ENCODE peak calls at places on chromosomes 12 and 14, in five cellular contexts. P is coronary artery, B is right lobe of liver, C is heart right ventricle, T is fibroblast of lung. F is an unnamed sample.

GRCh38 chr12:104598342-104599271 is 141.9 kb downstream of the CHST11 start:
- DNase-seq in C (no peak), B (no peak), T (no peak), P (no peak), F (no peak)

GRCh38 chr12:56261503-56262230 is 3.5 kb upstream of the ANKRD52 start:
- DNase-seq in P (no peak), T (peak; percentile 53), B (no peak), C (no peak), F (peak; percentile 66)

GRCh38 chr14:75562048-75562447 is 16.4 kb upstream of the FLVCR2 start:
- DNase-seq in B (no peak), C (no peak), T (no peak), P (no peak), F (no peak)

GRCh38 chr12:6461401-6462233 is 8.9 kb downstream of the VAMP1 start:
- DNase-seq in T (no peak), C (no peak), B (no peak), P (no peak), F (peak; percentile 65)

GRCh38 chr14:61526405-61527312 is 168.7 kb upstream of the HIF1A start:
- DNase-seq in B (peak; percentile 81), C (peak; percentile 54), P (no peak), T (no peak), F (peak; percentile 78)

GRCh38 chr12:95473440-95473946 is 459 bp upstream of the METAP2 start:
- DNase-seq in B (peak; percentile 61), P (no peak), T (peak; percentile 61), C (no peak), F (peak; percentile 14)

GRCh38 chr12:95146767-95147166 is 70.5 kb downstream of the FGD6 start:
- DNase-seq in C (no peak), P (no peak), T (no peak), B (no peak), F (no peak)

GRCh38 chr14:59208224-59208814 is 19.9 kb downstream of the DAAM1 start:
- DNase-seq in T (peak; percentile 28), P (no peak), C (no peak), B (no peak), F (no peak)

GRCh38 chr14:71651228-71651627 is 281.0 kb upstream of the RGS6 start:
- DNase-seq in P (no peak), C (no peak), B (no peak), T (peak; percentile 94), F (no peak)

GRCh38 chr12:120413901-120414695 is 23.8 kb upstream of the COX6A1 start:
- DNase-seq in P (no peak), B (no peak), T (no peak), C (peak; percentile 13), F (no peak)

DNA sequence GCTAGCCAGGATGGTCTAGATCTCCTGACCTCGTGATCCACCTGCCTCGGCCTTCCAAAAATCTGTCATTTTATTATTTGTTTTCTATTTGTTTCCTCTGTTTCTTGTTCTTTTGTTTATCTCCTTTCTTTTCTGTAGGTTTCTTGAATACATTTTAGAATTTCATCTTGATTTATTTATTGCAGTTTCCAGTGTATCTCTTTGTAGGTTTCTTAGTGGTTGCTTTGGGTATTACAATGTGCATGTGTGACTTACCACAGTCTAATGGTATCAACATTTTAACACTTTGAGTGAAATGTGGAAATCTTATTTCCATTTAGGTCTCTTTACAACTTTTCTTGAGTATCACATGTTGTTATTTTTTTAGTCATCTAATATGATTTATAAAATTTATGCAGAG is 29.9 kb upstream of the MUCL1 start:
- DNase-seq in P (no peak), C (no peak), T (no peak), B (no peak), F (no peak)
- TF ChIP-seq CTCF in P (no peak), C (no peak), T (no peak), B (peak; percentile 15), F (no peak)

GRCh38 chr12:68246350-68246749 is 7.1 kb downstream of the IL22 start:
- DNase-seq in T (no peak), B (no peak), C (no peak), P (no peak), F (no peak)

GRCh38 chr12:68242777-68243176 is 10.6 kb downstream of the IL22 start:
- DNase-seq in B (no peak), T (no peak), P (no peak), C (no peak), F (no peak)

GRCh38 chr12:68247785-68248184 is 5.6 kb downstream of the IL22 start:
- DNase-seq in C (no peak), T (no peak), B (no peak), P (no peak), F (no peak)

GRCh38 chr12:68240975-68241374 is 12.4 kb downstream of the IL22 start:
- DNase-seq in P (no peak), C (no peak), T (peak; percentile 51), B (no peak), F (no peak)

DNA sequence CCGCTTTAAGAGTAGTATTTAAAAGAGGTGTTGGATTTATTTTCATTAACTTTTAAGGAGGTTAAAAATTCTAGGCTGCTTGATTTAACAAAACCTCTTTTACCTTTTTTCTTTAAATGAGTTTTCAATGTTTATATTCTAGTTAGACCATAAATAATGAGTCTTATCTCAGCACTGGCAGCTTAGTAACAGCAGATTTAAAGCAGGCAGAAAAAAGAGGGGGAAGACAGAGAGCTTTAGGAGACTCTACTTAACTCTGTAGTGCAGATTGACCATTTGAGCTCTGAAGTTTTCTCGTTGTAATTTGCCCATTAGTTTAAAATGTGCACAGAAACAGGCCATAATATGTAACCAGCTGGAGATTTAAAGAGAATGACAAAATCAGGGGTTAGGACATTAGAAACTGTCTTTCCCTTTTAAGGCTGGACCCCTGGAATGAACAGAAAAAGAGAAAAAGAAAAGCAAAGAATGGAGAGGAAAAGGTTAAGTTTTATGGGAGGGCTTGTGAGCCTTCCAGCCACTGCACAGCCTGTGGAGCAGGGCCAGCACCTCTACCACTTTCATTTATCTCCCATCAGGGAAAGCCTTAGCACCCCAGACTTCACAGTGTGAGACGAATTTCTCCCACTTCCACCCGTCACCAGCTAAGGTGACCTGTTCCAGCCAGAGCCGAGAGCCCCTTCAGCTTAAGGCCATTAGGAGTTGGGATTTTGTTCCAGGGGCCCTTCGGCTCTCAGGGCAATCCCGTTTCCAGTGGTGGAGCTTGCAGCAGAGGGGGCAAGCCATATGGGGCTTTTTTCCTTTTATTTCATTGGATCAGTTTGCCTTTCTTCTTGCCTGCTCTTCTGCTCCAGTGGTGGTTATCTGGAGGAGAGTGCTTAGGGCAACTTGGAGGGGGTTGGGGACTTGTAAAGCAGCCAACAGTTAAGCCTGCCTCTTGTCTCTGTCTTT is 8.1 kb downstream of the IL22 start:
- DNase-seq in T (peak; percentile 63), B (no peak), P (no peak), C (no peak), F (no peak)
- H3K27ac ChIP-seq in T (no peak overlapping the region), B (no peak overlapping the region), P (no peak overlapping the region), C (no peak overlapping the region), F (no peak overlapping the region)

GRCh38 chr14:54335569-54336155 is 61.1 kb upstream of the CDKN3 start:
- DNase-seq in C (no peak), T (no peak), P (no peak), B (no peak), F (no peak)
- H3K4me3 ChIP-seq in C (no peak overlapping the region), T (no peak overlapping the region), P (no peak overlapping the region), B (no peak overlapping the region), F (no peak overlapping the region)

DNA sequence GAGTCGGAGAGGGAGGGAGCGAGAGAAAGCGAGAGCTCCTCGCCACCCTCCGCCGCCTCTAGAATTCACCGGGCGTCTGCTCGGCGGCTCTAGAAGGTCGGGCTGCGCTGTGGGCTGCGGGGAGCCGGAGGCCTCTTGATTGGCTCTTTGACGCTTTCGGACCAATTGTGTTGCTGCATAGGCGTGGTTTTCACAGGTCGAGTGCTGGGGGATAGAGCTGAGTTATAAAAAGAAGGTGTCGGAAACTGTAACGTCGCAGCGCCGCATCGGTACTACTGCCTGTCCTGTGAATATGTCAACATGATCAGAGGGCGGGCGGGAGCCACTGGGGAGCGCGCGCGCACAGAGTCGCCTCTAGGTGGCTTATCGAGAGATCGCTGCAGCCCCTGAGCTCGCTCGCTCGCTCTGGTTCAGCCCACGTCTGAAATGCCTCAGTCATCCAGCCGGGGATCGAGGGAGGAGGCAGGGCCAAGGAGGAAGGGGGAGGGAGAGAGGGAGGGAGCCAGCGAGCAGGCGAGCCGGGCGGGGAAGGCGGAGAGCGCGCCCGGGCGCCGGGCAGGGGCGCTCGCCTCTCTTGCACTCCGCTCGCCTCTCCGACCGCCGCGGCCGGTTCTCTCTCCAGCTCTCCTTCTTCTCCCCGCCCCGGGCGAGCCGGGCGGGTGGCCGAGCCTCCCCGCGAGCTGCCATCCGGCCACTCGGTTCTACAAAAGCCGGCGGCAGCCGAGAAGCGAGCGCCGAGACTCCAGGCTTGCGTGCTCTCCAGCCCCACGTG is at the start of gene TBX3:
- DNase-seq in B (peak; percentile 96), C (peak; percentile 92), P (peak; percentile 93), T (peak; percentile 100), F (peak; percentile 96)
- TF ChIP-seq CTCF in B (peak; percentile 51), C (peak; percentile 44), P (peak; percentile 16), T (peak; percentile 56), F (peak; percentile 49)

GRCh38 chr12:22283508-22283907 is 51.0 kb downstream of the ST8SIA1 start:
- DNase-seq in C (no peak), T (no peak), B (no peak), P (no peak), F (no peak)
- H3K27ac ChIP-seq in C (peak overlapping the region; percentile 70), T (peak overlapping the region; percentile 29), B (no peak overlapping the region), P (peak overlapping the region; percentile 78), F (no peak overlapping the region)

GRCh38 chr12:30823140-30823669 is 68.5 kb upstream of the CAPRIN2 start:
- DNase-seq in P (no peak), T (no peak), C (peak; percentile 48), B (peak; percentile 54), F (peak; percentile 41)

GRCh38 chr12:30820406-30820946 is 65.7 kb upstream of the CAPRIN2 start:
- DNase-seq in C (no peak), P (no peak), B (no peak), T (no peak), F (no peak)

GRCh38 chr12:30824311-30824710 is 69.6 kb upstream of the CAPRIN2 start:
- DNase-seq in B (no peak), P (no peak), C (no peak), T (no peak), F (no peak)

GRCh38 chr12:30823764-30824163 is 69.0 kb upstream of the CAPRIN2 start:
- DNase-seq in B (no peak), C (no peak), T (no peak), P (no peak), F (no peak)

GRCh38 chr12:30822385-30823139 is 67.8 kb upstream of the CAPRIN2 start:
- DNase-seq in C (peak; percentile 80), B (peak; percentile 84), P (peak; percentile 78), T (peak; percentile 50), F (peak; percentile 72)
- H3K4me3 ChIP-seq in C (peak overlapping the region; percentile 62), B (peak overlapping the region; percentile 20), P (peak overlapping the region; percentile 69), T (peak overlapping the region; percentile 39), F (peak overlapping the region; percentile 63)

DNA sequence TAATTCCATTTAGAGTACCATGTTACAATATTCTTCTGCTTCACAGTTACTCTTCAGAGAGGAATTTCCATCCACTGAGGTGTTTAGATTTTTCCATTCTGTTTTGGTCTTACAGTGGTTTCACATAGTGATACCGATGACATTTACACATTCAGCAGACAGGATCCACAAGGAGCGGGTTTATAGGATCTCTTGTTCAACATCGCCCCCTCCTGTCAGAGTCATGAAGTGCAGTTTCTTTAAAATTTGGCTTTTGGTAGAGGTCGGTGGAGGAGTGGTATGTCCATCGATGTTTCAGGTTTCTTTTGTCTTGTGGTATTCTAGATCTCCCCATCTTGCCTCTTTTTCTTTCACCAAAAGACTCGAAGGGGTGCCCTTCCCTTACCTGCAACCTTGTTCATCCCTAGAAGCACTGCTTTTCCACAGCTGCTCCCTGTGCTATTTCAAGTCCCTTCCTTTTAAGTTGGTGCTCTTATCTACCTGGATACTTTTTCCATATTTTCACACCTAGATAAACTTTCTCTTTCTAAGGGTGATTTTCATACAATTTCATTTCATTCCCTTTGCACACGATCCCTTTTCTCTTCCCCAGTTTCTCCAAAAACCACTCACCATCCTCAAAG is 181.3 kb downstream of the ITPR2 start:
- DNase-seq in T (peak; percentile 78), P (no peak), B (no peak), C (no peak), F (no peak)
- TF ChIP-seq CTCF in T (peak; percentile 85), P (peak; percentile 58), B (peak; percentile 76), C (peak; percentile 78), F (peak; percentile 83)